ENCODE peak calls at places on chromosomes 1 and 21, in nine cellular contexts. One of them, this sample, is unnamed. For H3K36me3, the result is how much of the 10 kb centered on the place peaks cover.

GRCh38 chr1:214500349-214501055 is 50.9 kb downstream of the PTPN14 start:
- DNase-seq in Panc1: no peak
- DNase-seq in body of pancreas: no peak
- DNase-seq in tibial artery: no peak
- DNase-seq in ovary: no peak
- DNase-seq in lower lobe of right lung: no peak
- DNase-seq in cardiac muscle cell: peak
- DNase-seq in esophagus squamous epithelium: no peak
- DNase-seq in heart right ventricle: no peak
- DNase-seq in this sample: no peak

GRCh38 chr1:187474266-187474665 is 645.5 kb downstream of the PLA2G4A start:
- DNase-seq in heart right ventricle: no peak
- DNase-seq in body of pancreas: no peak
- DNase-seq in tibial artery: no peak
- DNase-seq in cardiac muscle cell: no peak
- DNase-seq in lower lobe of right lung: no peak
- DNase-seq in Panc1: no peak
- DNase-seq in esophagus squamous epithelium: no peak
- DNase-seq in ovary: no peak
- DNase-seq in this sample: no peak

GRCh38 chr1:215076312-215076711 is 6.2 kb upstream of the KCNK2 start:
- DNase-seq in body of pancreas: no peak
- DNase-seq in lower lobe of right lung: no peak
- DNase-seq in esophagus squamous epithelium: no peak
- DNase-seq in Panc1: no peak
- DNase-seq in cardiac muscle cell: peak
- DNase-seq in tibial artery: no peak
- DNase-seq in heart right ventricle: no peak
- DNase-seq in ovary: no peak
- DNase-seq in this sample: no peak

GRCh38 chr1:14049965-14050364 is 350.0 kb downstream of the PRDM2 start:
- DNase-seq in Panc1: no peak
- DNase-seq in heart right ventricle: no peak
- DNase-seq in cardiac muscle cell: no peak
- DNase-seq in lower lobe of right lung: no peak
- DNase-seq in tibial artery: no peak
- DNase-seq in ovary: no peak
- DNase-seq in esophagus squamous epithelium: no peak
- DNase-seq in body of pancreas: no peak
- DNase-seq in this sample: no peak

GRCh38 chr1:1162597-1163537 is 10.8 kb upstream of the TTLL10 start:
- DNase-seq in heart right ventricle: no peak
- DNase-seq in lower lobe of right lung: peak
- DNase-seq in cardiac muscle cell: no peak
- DNase-seq in body of pancreas: peak
- DNase-seq in tibial artery: no peak
- DNase-seq in esophagus squamous epithelium: no peak
- DNase-seq in Panc1: no peak
- DNase-seq in ovary: no peak
- DNase-seq in this sample: no peak

GRCh38 chr1:160353223-160353622 is 10.0 kb downstream of the NCSTN start:
- DNase-seq in heart right ventricle: no peak
- DNase-seq in tibial artery: no peak
- DNase-seq in lower lobe of right lung: no peak
- DNase-seq in esophagus squamous epithelium: no peak
- DNase-seq in Panc1: no peak
- DNase-seq in cardiac muscle cell: no peak
- DNase-seq in ovary: no peak
- DNase-seq in body of pancreas: no peak
- DNase-seq in this sample: no peak

GRCh38 chr1:108561731-108562326 is 1.9 kb downstream of the EEIG2 start:
- DNase-seq in esophagus squamous epithelium: peak
- DNase-seq in lower lobe of right lung: peak
- DNase-seq in Panc1: peak
- DNase-seq in tibial artery: peak
- DNase-seq in ovary: peak
- DNase-seq in cardiac muscle cell: peak
- DNase-seq in heart right ventricle: peak
- DNase-seq in body of pancreas: peak
- DNase-seq in this sample: no peak

GRCh38 chr1:110875216-110875731 is 2.3 kb downstream of the CD53 start:
- DNase-seq in esophagus squamous epithelium: no peak
- DNase-seq in body of pancreas: no peak
- DNase-seq in lower lobe of right lung: no peak
- DNase-seq in heart right ventricle: no peak
- DNase-seq in Panc1: no peak
- DNase-seq in ovary: no peak
- DNase-seq in tibial artery: no peak
- DNase-seq in cardiac muscle cell: no peak
- DNase-seq in this sample: no peak

GRCh38 chr1:83499998-83500397 is 498.9 kb downstream of the TTLL7 start:
- DNase-seq in heart right ventricle: no peak
- DNase-seq in ovary: no peak
- DNase-seq in cardiac muscle cell: no peak
- DNase-seq in body of pancreas: no peak
- DNase-seq in tibial artery: no peak
- DNase-seq in lower lobe of right lung: no peak
- DNase-seq in esophagus squamous epithelium: no peak
- DNase-seq in Panc1: no peak
- DNase-seq in this sample: no peak

GRCh38 chr21:32889596-32889995 is 118.0 kb upstream of the PAXBP1 start:
- DNase-seq in tibial artery: no peak
- DNase-seq in lower lobe of right lung: no peak
- DNase-seq in heart right ventricle: no peak
- DNase-seq in cardiac muscle cell: no peak
- DNase-seq in esophagus squamous epithelium: no peak
- DNase-seq in ovary: no peak
- DNase-seq in Panc1: no peak
- DNase-seq in body of pancreas: no peak
- DNase-seq in this sample: no peak

GRCh38 chr1:9835758-9836631 is 12.2 kb upstream of the CLSTN1 start:
- DNase-seq in tibial artery: peak
- DNase-seq in ovary: peak
- DNase-seq in esophagus squamous epithelium: no peak
- DNase-seq in lower lobe of right lung: no peak
- DNase-seq in cardiac muscle cell: peak
- DNase-seq in body of pancreas: no peak
- DNase-seq in Panc1: no peak
- DNase-seq in heart right ventricle: no peak
- DNase-seq in this sample: no peak

GRCh38 chr1:55888685-55889317 is 673.6 kb upstream of the USP24 start:
- DNase-seq in Panc1: no peak
- DNase-seq in body of pancreas: no peak
- DNase-seq in heart right ventricle: no peak
- DNase-seq in esophagus squamous epithelium: no peak
- DNase-seq in ovary: no peak
- DNase-seq in tibial artery: no peak
- DNase-seq in cardiac muscle cell: no peak
- DNase-seq in lower lobe of right lung: no peak
- DNase-seq in this sample: no peak

GRCh38 chr1:200452850-200453543 is 43.2 kb upstream of the ZNF281 start:
- DNase-seq in tibial artery: no peak
- DNase-seq in esophagus squamous epithelium: no peak
- DNase-seq in Panc1: no peak
- DNase-seq in heart right ventricle: no peak
- DNase-seq in lower lobe of right lung: no peak
- DNase-seq in ovary: no peak
- DNase-seq in body of pancreas: no peak
- DNase-seq in cardiac muscle cell: no peak
- DNase-seq in this sample: no peak

GRCh38 chr1:109248797-109249629 is at the start of gene CELSR2:
- DNase-seq in heart right ventricle: peak
- DNase-seq in tibial artery: peak
- DNase-seq in cardiac muscle cell: peak
- DNase-seq in esophagus squamous epithelium: no peak
- DNase-seq in body of pancreas: peak
- DNase-seq in ovary: no peak
- DNase-seq in Panc1: no peak
- DNase-seq in lower lobe of right lung: peak
- DNase-seq in this sample: peak

GRCh38 chr1:220579317-220579716 is 51.4 kb downstream of the MARK1 start:
- DNase-seq in lower lobe of right lung: no peak
- DNase-seq in heart right ventricle: no peak
- DNase-seq in cardiac muscle cell: no peak
- DNase-seq in Panc1: no peak
- DNase-seq in body of pancreas: no peak
- DNase-seq in tibial artery: no peak
- DNase-seq in ovary: no peak
- DNase-seq in esophagus squamous epithelium: no peak
- DNase-seq in this sample: no peak

GRCh38 chr1:150092180-150092791 is 24.7 kb downstream of the VPS45 start:
- DNase-seq in cardiac muscle cell: no peak
- DNase-seq in tibial artery: no peak
- DNase-seq in Panc1: no peak
- DNase-seq in body of pancreas: no peak
- DNase-seq in heart right ventricle: no peak
- DNase-seq in esophagus squamous epithelium: no peak
- DNase-seq in lower lobe of right lung: no peak
- DNase-seq in ovary: no peak
- DNase-seq in this sample: no peak

GRCh38 chr1:41370225-41370624 is 9.0 kb downstream of the FOXO6 start:
- DNase-seq in body of pancreas: no peak
- DNase-seq in lower lobe of right lung: no peak
- DNase-seq in cardiac muscle cell: no peak
- DNase-seq in ovary: no peak
- DNase-seq in tibial artery: no peak
- DNase-seq in Panc1: no peak
- DNase-seq in heart right ventricle: no peak
- DNase-seq in esophagus squamous epithelium: no peak
- DNase-seq in this sample: no peak

GRCh38 chr1:199460933-199461332 is 566.6 kb upstream of the NR5A2 start:
- DNase-seq in esophagus squamous epithelium: no peak
- DNase-seq in heart right ventricle: no peak
- DNase-seq in tibial artery: no peak
- DNase-seq in body of pancreas: no peak
- DNase-seq in cardiac muscle cell: no peak
- DNase-seq in Panc1: no peak
- DNase-seq in ovary: no peak
- DNase-seq in lower lobe of right lung: no peak
- DNase-seq in this sample: no peak

GRCh38 chr1:32828341-32828740 is 10.9 kb downstream of the S100PBP start:
- DNase-seq in esophagus squamous epithelium: no peak
- DNase-seq in tibial artery: no peak
- DNase-seq in body of pancreas: no peak
- DNase-seq in lower lobe of right lung: no peak
- DNase-seq in Panc1: no peak
- DNase-seq in ovary: no peak
- DNase-seq in cardiac muscle cell: no peak
- DNase-seq in heart right ventricle: no peak
- DNase-seq in this sample: no peak
- TF ChIP-seq CTCF in esophagus squamous epithelium: peak
- TF ChIP-seq CTCF in tibial artery: peak
- TF ChIP-seq CTCF in body of pancreas: no peak
- TF ChIP-seq CTCF in lower lobe of right lung: no peak
- TF ChIP-seq CTCF in Panc1: no peak
- TF ChIP-seq CTCF in ovary: no peak
- TF ChIP-seq CTCF in cardiac muscle cell: peak
- TF ChIP-seq CTCF in heart right ventricle: peak
- TF ChIP-seq CTCF in this sample: no peak

GRCh38 chr1:205108464-205108863 is 13.3 kb downstream of the RBBP5 start:
- DNase-seq in lower lobe of right lung: no peak
- DNase-seq in heart right ventricle: no peak
- DNase-seq in Panc1: no peak
- DNase-seq in esophagus squamous epithelium: no peak
- DNase-seq in cardiac muscle cell: no peak
- DNase-seq in body of pancreas: no peak
- DNase-seq in ovary: no peak
- DNase-seq in tibial artery: no peak
- DNase-seq in this sample: no peak

GRCh38 chr1:205107327-205107726 is 14.5 kb downstream of the RBBP5 start:
- DNase-seq in lower lobe of right lung: no peak
- DNase-seq in ovary: no peak
- DNase-seq in esophagus squamous epithelium: no peak
- DNase-seq in body of pancreas: no peak
- DNase-seq in cardiac muscle cell: no peak
- DNase-seq in heart right ventricle: no peak
- DNase-seq in tibial artery: no peak
- DNase-seq in Panc1: no peak
- DNase-seq in this sample: no peak

GRCh38 chr1:205109711-205110110 is 12.1 kb downstream of the RBBP5 start:
- DNase-seq in body of pancreas: no peak
- DNase-seq in esophagus squamous epithelium: no peak
- DNase-seq in ovary: no peak
- DNase-seq in lower lobe of right lung: no peak
- DNase-seq in heart right ventricle: no peak
- DNase-seq in cardiac muscle cell: no peak
- DNase-seq in Panc1: no peak
- DNase-seq in tibial artery: no peak
- DNase-seq in this sample: no peak

GRCh38 chr1:205109269-205109668 is 12.5 kb downstream of the RBBP5 start:
- DNase-seq in esophagus squamous epithelium: no peak
- DNase-seq in ovary: no peak
- DNase-seq in cardiac muscle cell: no peak
- DNase-seq in body of pancreas: no peak
- DNase-seq in lower lobe of right lung: no peak
- DNase-seq in tibial artery: no peak
- DNase-seq in Panc1: no peak
- DNase-seq in heart right ventricle: no peak
- DNase-seq in this sample: no peak

DNA sequence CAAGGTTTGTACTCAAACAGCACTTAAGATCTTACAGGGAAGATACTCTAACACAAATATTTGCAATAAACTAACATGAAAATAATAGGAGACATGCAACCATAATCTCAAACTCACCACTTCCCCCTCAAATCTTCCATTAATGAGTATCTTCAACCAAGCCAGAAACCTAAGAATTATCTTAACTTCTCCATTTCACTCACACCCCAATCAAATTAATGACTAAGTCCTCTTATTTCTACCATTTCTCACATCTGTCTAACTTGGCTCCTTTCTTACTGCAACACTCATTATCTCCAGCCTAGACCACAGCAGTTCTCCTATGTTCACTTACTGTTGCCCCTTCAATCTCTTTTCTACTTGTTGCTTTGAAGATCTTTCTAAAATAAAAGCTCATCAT is 10.4 kb downstream of the RBBP5 start:
- DNase-seq in cardiac muscle cell: no peak
- DNase-seq in lower lobe of right lung: no peak
- DNase-seq in heart right ventricle: no peak
- DNase-seq in ovary: no peak
- DNase-seq in esophagus squamous epithelium: no peak
- DNase-seq in Panc1: no peak
- DNase-seq in body of pancreas: no peak
- DNase-seq in tibial artery: no peak
- DNase-seq in this sample: no peak
- H3K36me3 ChIP-seq in cardiac muscle cell: under half
- H3K36me3 ChIP-seq in lower lobe of right lung: half or more
- H3K36me3 ChIP-seq in heart right ventricle: under half
- H3K36me3 ChIP-seq in ovary: under half
- H3K36me3 ChIP-seq in esophagus squamous epithelium: under half
- H3K36me3 ChIP-seq in Panc1: under half
- H3K36me3 ChIP-seq in body of pancreas: under half
- H3K36me3 ChIP-seq in tibial artery: under half
- H3K36me3 ChIP-seq in this sample: under half

GRCh38 chr1:151472852-151473731 is 13.8 kb upstream of the POGZ start:
- DNase-seq in Panc1: no peak
- DNase-seq in tibial artery: peak
- DNase-seq in cardiac muscle cell: peak
- DNase-seq in ovary: peak
- DNase-seq in heart right ventricle: peak
- DNase-seq in lower lobe of right lung: peak
- DNase-seq in body of pancreas: peak
- DNase-seq in esophagus squamous epithelium: no peak
- DNase-seq in this sample: no peak
- H3K4me3 ChIP-seq in Panc1: peak
- H3K4me3 ChIP-seq in tibial artery: peak
- H3K4me3 ChIP-seq in cardiac muscle cell: peak
- H3K4me3 ChIP-seq in ovary: peak
- H3K4me3 ChIP-seq in heart right ventricle: peak
- H3K4me3 ChIP-seq in lower lobe of right lung: peak
- H3K4me3 ChIP-seq in body of pancreas: peak
- H3K4me3 ChIP-seq in esophagus squamous epithelium: peak
- H3K4me3 ChIP-seq in this sample: peak

GRCh38 chr1:107464827-107465226 is 324.0 kb downstream of the NTNG1 start:
- DNase-seq in esophagus squamous epithelium: no peak
- DNase-seq in cardiac muscle cell: no peak
- DNase-seq in body of pancreas: no peak
- DNase-seq in tibial artery: no peak
- DNase-seq in lower lobe of right lung: no peak
- DNase-seq in Panc1: no peak
- DNase-seq in heart right ventricle: no peak
- DNase-seq in ovary: no peak
- DNase-seq in this sample: no peak
- TF ChIP-seq CTCF in esophagus squamous epithelium: no peak
- TF ChIP-seq CTCF in cardiac muscle cell: no peak
- TF ChIP-seq CTCF in body of pancreas: no peak
- TF ChIP-seq CTCF in tibial artery: no peak
- TF ChIP-seq CTCF in lower lobe of right lung: no peak
- TF ChIP-seq CTCF in Panc1: no peak
- TF ChIP-seq CTCF in heart right ventricle: no peak
- TF ChIP-seq CTCF in ovary: no peak
- TF ChIP-seq CTCF in this sample: no peak